ENCODE peak calls at places on chromosome 4, in four cellular contexts. L, Y, X and K are unnamed samples.

GRCh38 chr4:69546121-69546520 is 50.4 kb upstream of the UGT2B4 start:
- DNase-seq in L (no peak), Y (no peak), X (no peak), K (no peak)

GRCh38 chr4:188992706-188993105 is 853.5 kb downstream of the TRIML1 start:
- DNase-seq in X (no peak), Y (no peak), L (no peak), K (no peak)

GRCh38 chr4:88517825-88518224 is 5.8 kb downstream of the PYURF start:
- DNase-seq in Y (no peak), L (no peak), X (no peak), K (no peak)

GRCh38 chr4:119629142-119629471 is 503 bp upstream of the PDE5A start:
- DNase-seq in Y (no peak), X (no peak), L (no peak), K (no peak)

GRCh38 chr4:123505457-123506310 is 109.1 kb downstream of the SPRY1 start:
- DNase-seq in L (peak), X (peak), Y (peak), K (peak)

GRCh38 chr4:26331380-26331945 is 10.6 kb downstream of the RBPJ start:
- DNase-seq in L (no peak), X (no peak), Y (no peak), K (no peak)

GRCh38 chr4:182091128-182091527 is 152.1 kb upstream of the TENM3 start:
- DNase-seq in X (no peak), Y (no peak), L (no peak), K (no peak)

GRCh38 chr4:10157478-10158354 is 41.1 kb upstream of the WDR1 start:
- DNase-seq in X (peak), L (no peak), Y (peak), K (no peak)

GRCh38 chr4:48795108-48795507 is 15.0 kb upstream of the FRYL start:
- DNase-seq in X (no peak), L (no peak), Y (no peak), K (no peak)

GRCh38 chr4:43048570-43048969 is 156.1 kb downstream of the GRXCR1 start:
- DNase-seq in X (no peak), L (no peak), Y (no peak), K (no peak)

GRCh38 chr4:15438939-15439524 is 11.2 kb downstream of the C1QTNF7 start:
- DNase-seq in X (no peak), Y (no peak), L (no peak), K (no peak)

GRCh38 chr4:168643083-168643795 is 146.4 kb downstream of the PALLD start:
- DNase-seq in X (peak), L (no peak), Y (no peak), K (no peak)

GRCh38 chr4:7758444-7758815 is 181.2 kb downstream of the AFAP1 start:
- DNase-seq in X (no peak), Y (no peak), L (peak), K (no peak)

GRCh38 chr4:166527500-166527899 is 654.5 kb downstream of the TLL1 start:
- DNase-seq in L (no peak), Y (no peak), X (no peak), K (no peak)

GRCh38 chr4:53094040-53094439 is 231.9 kb downstream of the RASL11B start:
- DNase-seq in L (no peak), X (no peak), Y (no peak), K (no peak)

GRCh38 chr4:25769251-25769650 is 93.5 kb downstream of the SEL1L3 start:
- DNase-seq in X (no peak), Y (no peak), L (no peak), K (no peak)

GRCh38 chr4:73990988-73991883 is 3.2 kb upstream of the PPBP start:
- DNase-seq in L (no peak), Y (no peak), X (no peak), K (no peak)

GRCh38 chr4:40546972-40547371 is 82.7 kb downstream of the RBM47 start:
- DNase-seq in X (no peak), L (no peak), Y (no peak), K (no peak)

GRCh38 chr4:98688416-98689290 is 30.2 kb upstream of the TSPAN5 start:
- DNase-seq in L (no peak), X (peak), Y (no peak), K (no peak)

GRCh38 chr4:88195666-88196365 is 37.4 kb upstream of the ABCG2 start:
- DNase-seq in L (no peak), Y (peak), X (no peak), K (no peak)

GRCh38 chr4:123986268-123986798 is 589.7 kb downstream of the SPRY1 start:
- DNase-seq in L (no peak), X (peak), Y (no peak), K (no peak)

GRCh38 chr4:141719585-141719984 is 83.2 kb downstream of the IL15 start:
- DNase-seq in Y (no peak), X (no peak), L (no peak), K (no peak)

GRCh38 chr4:11597506-11597905 is 168.8 kb upstream of the HS3ST1 start:
- DNase-seq in L (no peak), Y (no peak), X (no peak), K (no peak)

GRCh38 chr4:84099591-84099990 is 399.5 kb downstream of the NKX6-1 start:
- DNase-seq in X (no peak), Y (no peak), L (no peak), K (no peak)

GRCh38 chr4:87896020-87896621 is 63.4 kb downstream of the MEPE start:
- DNase-seq in X (peak), Y (no peak), L (no peak), K (peak)

GRCh38 chr4:90982787-90983186 is 855.6 kb downstream of the CCSER1 start:
- DNase-seq in Y (no peak), L (no peak), X (no peak), K (no peak)

GRCh38 chr4:134200811-134201215 is 776 bp downstream of the PABPC4L start:
- DNase-seq in X (no peak), L (peak), Y (no peak), K (no peak)

GRCh38 chr4:144903953-144904711 is 193.9 kb downstream of the ANAPC10 start:
- DNase-seq in X (no peak), L (no peak), Y (no peak), K (no peak)

GRCh38 chr4:94451051-94451404 is 714 bp upstream of the PDLIM5 start:
- DNase-seq in X (no peak), L (no peak), Y (no peak), K (no peak)

GRCh38 chr4:18684932-18685331 is 663.4 kb upstream of the LCORL start:
- DNase-seq in X (peak), L (no peak), Y (no peak), K (no peak)
- TF ChIP-seq POLR2A in X (no peak), L (no peak), Y (no peak), K (no peak)

GRCh38 chr4:2274320-2275043 is 12.6 kb upstream of the MXD4 start:
- DNase-seq in X (no peak), L (peak), Y (no peak), K (peak)

GRCh38 chr4:2272026-2272827 is 10.3 kb upstream of the MXD4 start:
- DNase-seq in Y (no peak), L (peak), X (no peak), K (no peak)

GRCh38 chr4:2272828-2273120 is 10.9 kb upstream of the MXD4 start:
- DNase-seq in X (no peak), L (no peak), Y (no peak), K (peak)

GRCh38 chr4:2273221-2273620 is 11.3 kb upstream of the MXD4 start:
- DNase-seq in Y (no peak), X (no peak), L (peak), K (no peak)

DNA sequence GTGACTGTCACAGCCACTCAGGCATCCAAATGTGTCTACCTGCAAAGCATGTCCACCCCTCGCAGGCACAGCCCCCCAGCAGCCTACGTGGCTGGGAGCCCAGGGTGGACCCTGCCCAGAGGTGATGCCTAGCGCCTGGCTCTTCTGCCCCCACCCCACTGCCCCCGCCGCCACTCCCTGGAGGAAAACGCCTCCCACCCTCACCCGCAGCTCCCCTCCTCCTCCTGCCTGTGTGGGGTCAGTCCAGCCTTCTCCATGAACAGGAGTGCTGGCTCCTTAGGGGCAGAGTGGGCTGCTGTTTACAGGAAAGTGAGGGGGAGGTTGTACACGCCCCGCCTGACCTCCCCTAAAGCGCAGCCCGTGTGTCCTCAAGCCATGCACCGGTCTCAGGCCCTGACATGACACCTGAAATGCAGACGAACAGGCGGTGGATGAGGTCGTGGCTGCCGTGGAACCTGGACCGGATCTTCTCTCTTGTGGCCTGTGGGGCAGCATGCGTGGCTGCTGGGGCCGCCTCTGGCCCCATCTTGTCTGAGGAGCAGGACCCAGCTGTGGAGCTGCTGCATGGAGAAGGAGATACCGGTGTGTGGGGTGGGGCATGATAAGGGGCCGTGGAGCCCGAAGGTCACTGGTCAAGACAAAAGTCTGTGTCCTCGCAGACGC is 11.9 kb upstream of the MXD4 start:
- DNase-seq in X (no peak), L (peak), Y (no peak), K (no peak)
- TF ChIP-seq POLR2AphosphoS5 in X (no peak), L (no peak), Y (no peak), K (no peak)

DNA sequence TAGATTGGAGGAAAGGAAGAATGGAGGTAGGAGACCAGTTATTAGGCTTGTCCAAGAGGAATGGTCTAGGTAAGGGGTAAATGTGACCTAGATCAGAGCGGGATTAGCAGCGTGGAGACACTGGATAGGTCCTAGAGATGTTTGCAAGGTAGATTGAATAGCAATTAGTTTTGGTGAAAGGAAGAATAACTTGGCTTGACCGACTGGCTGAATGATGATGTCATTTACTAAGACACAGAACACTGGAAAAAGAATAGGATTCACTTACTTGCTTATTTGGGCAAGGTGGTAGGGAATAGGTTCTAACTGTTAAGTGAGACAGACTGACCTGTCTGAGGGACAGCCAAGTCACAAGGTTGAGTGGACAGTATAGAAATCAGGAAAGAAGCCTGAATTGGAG is 71.3 kb downstream of the VEGFC start:
- DNase-seq in X (no peak), L (no peak), Y (no peak), K (no peak)
- TF ChIP-seq POLR2A in X (no peak), L (no peak), Y (no peak), K (no peak)

GRCh38 chr4:1160351-1160750 is 12.0 kb downstream of the SPON2 start:
- DNase-seq in L (no peak), X (no peak), Y (no peak), K (no peak)
- TF ChIP-seq POLR2AphosphoS5 in L (no peak), X (no peak), Y (no peak), K (no peak)

DNA sequence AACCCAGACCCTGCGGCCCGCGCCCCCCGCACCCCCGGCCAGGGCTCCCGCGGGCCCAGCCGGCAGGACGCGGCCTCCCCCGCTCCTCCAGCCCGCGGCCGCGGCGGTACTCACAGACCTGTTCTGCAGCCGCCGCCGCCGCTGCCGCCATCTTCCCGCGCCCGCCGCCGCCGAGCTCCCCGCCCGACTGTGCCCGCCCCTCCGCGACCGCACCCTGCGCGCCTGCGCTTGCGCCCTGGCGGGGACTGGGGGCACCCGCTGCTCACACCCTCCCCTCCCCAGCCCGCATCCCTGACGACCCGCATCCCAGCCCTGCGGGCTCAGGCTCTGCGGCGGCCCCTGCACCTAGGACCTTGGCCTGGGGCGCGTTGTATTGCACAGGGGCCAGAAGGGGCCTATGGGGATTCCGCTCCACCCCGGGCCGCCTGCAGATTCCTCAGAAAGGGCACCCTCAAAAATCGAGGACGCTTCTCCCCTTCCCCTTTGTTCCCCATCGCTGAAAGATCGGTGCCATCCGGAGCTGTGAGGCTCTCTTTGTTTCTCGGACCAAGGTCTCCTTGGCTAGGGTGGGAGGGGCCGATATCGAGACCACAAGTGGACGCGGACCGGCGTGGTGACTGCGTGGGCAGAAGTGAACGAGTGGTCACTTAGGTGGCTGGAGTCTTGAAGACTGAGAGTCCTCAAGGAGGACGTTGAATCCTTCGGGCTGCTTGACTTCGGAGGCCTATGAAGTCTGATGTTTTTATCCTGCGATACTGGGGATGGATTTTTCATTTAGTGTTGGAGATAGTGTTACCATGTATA is at the start of gene SGCB:
- DNase-seq in L (peak), X (peak), Y (peak), K (peak)
- TF ChIP-seq POLR2A in L (no peak), X (peak), Y (peak), K (peak)

DNA sequence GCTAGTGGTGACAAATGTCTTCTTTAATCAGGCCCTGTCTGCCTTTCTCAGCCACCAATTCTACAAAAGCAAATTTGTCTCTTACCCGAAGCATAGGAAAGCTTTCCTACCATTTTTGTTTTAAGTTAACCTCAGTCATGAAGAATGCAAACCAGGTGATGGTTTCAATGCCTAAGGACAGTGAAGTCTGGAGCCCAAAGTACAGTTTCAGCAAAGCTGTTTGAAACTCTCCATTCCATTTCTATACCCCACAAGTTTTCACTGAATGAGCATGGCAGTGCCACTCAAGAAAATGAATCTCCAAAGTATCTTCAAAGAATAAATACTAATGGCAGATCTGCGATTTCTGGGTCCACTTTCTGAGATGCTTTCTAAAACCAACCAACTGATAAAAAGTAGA is 23.9 kb downstream of the SRD5A3 start:
- DNase-seq in X (no peak), Y (no peak), L (no peak), K (no peak)
- TF ChIP-seq POLR2AphosphoS5 in X (no peak), Y (no peak), L (no peak), K (no peak)

GRCh38 chr4:16627999-16628398 is 270.4 kb downstream of the LDB2 start:
- DNase-seq in Y (no peak), L (no peak), X (peak), K (no peak)
- TF ChIP-seq POLR2A in Y (no peak), L (no peak), X (no peak), K (no peak)